ENCODE peak calls at places on chromosomes 7 and 10, in four cellular contexts. One of them, this sample, is unnamed.

GRCh38 chr7:91866599-91867148 is 13.8 kb downstream of the MTERF1 start:
- DNase-seq in BE2C: no peak
- DNase-seq in OCI-LY7: no peak
- DNase-seq in natural killer cell: no peak
- DNase-seq in this sample: no peak

GRCh38 chr10:126459878-126460481 is 71.7 kb upstream of the ADAM12 start:
- DNase-seq in BE2C: no peak
- DNase-seq in OCI-LY7: no peak
- DNase-seq in natural killer cell: no peak
- DNase-seq in this sample: no peak

GRCh38 chr10:114856544-114857287 is 35.1 kb downstream of the FHIP2A start:
- DNase-seq in BE2C: no peak
- DNase-seq in OCI-LY7: no peak
- DNase-seq in natural killer cell: no peak
- DNase-seq in this sample: no peak

GRCh38 chr7:46468753-46469356 is 547.8 kb upstream of the IGFBP3 start:
- DNase-seq in BE2C: peak
- DNase-seq in OCI-LY7: peak
- DNase-seq in natural killer cell: no peak
- DNase-seq in this sample: no peak

GRCh38 chr10:44978570-44979280 is at the start of gene DEPP1:
- DNase-seq in BE2C: peak
- DNase-seq in OCI-LY7: no peak
- DNase-seq in natural killer cell: no peak
- DNase-seq in this sample: peak

GRCh38 chr7:127512587-127512986 is 72.8 kb downstream of the GCC1 start:
- DNase-seq in BE2C: no peak
- DNase-seq in OCI-LY7: no peak
- DNase-seq in natural killer cell: no peak
- DNase-seq in this sample: no peak

GRCh38 chr7:22443370-22444180 is 56.4 kb downstream of the STEAP1B start:
- DNase-seq in BE2C: no peak
- DNase-seq in OCI-LY7: no peak
- DNase-seq in natural killer cell: no peak
- DNase-seq in this sample: no peak

GRCh38 chr10:6729071-6729773 is 149.1 kb upstream of the PRKCQ start:
- DNase-seq in BE2C: no peak
- DNase-seq in OCI-LY7: no peak
- DNase-seq in natural killer cell: no peak
- DNase-seq in this sample: no peak

GRCh38 chr7:6576024-6576866 is 1.0 kb upstream of the ZDHHC4 start:
- DNase-seq in BE2C: peak
- DNase-seq in OCI-LY7: no peak
- DNase-seq in natural killer cell: no peak
- DNase-seq in this sample: no peak

GRCh38 chr7:129530881-129531391 is 28.6 kb downstream of the SMKR1 start:
- DNase-seq in BE2C: no peak
- DNase-seq in OCI-LY7: no peak
- DNase-seq in natural killer cell: no peak
- DNase-seq in this sample: no peak

GRCh38 chr7:80095545-80095944 is 39.1 kb upstream of the GNAI1 start:
- DNase-seq in BE2C: no peak
- DNase-seq in OCI-LY7: no peak
- DNase-seq in natural killer cell: no peak
- DNase-seq in this sample: no peak
- TF ChIP-seq CTCF in BE2C: peak
- TF ChIP-seq CTCF in OCI-LY7: peak
- TF ChIP-seq CTCF in natural killer cell: no peak
- TF ChIP-seq CTCF in this sample: peak

GRCh38 chr7:37557810-37558209 is 109.1 kb upstream of the ELMO1 start:
- DNase-seq in BE2C: no peak
- DNase-seq in OCI-LY7: no peak
- DNase-seq in natural killer cell: no peak
- DNase-seq in this sample: no peak

DNA sequence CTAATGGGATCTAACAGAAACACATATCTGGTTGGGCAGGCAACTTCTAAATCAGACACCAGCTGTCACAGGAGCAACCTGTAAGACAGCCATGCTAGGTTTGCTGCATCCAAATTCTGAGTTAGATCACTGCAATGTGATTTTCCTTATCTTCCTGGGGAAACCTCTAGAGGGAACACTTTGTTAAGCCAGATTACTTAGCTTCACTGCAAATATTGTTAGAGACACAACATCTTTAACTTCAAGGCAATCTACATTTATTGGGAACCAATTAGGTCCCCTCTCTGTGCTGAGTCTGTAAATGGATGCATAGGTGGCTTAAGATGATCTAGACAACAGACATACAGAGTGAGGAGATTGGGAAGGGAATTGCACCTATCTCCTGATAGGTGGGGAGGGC is 109.7 kb upstream of the ELMO1 start:
- DNase-seq in BE2C: no peak
- DNase-seq in OCI-LY7: no peak
- DNase-seq in natural killer cell: no peak
- DNase-seq in this sample: no peak
- TF ChIP-seq CTCF in BE2C: no peak
- TF ChIP-seq CTCF in OCI-LY7: no peak
- TF ChIP-seq CTCF in natural killer cell: no peak
- TF ChIP-seq CTCF in this sample: no peak

DNA sequence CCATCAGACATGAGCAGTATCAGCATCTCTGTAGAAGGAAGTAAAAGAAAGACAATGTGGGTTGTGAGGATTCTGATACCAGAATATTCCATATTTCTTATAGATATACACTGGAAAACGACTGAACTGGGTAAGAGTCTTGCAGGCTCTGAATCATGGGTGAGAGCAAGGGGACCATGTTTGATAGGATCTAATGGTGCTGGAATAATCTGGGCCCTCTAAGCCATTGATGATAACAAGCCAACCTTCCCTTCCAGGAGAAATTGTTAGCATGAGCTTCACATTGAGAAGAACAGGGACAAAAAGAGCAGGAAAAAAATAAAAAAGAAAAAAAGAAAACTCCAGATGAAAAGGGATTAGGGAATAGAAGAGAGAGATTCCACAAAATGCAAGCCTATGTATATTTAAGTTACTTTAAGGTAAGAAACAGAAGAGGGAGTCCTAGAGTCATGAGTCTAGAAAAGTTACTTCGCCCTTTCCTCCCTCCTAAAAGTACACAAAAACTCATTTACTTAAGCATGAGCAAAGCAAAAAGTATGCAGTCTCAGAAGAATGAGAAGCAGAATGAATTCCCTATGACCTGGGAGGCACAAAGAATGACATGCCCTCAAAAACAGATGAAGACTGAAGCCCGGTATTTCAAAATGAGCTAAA is 181.9 kb downstream of the TMEM26 start:
- DNase-seq in BE2C: no peak
- DNase-seq in OCI-LY7: no peak
- DNase-seq in natural killer cell: no peak
- DNase-seq in this sample: no peak
- TF ChIP-seq CTCF in BE2C: no peak
- TF ChIP-seq CTCF in OCI-LY7: no peak
- TF ChIP-seq CTCF in natural killer cell: no peak
- TF ChIP-seq CTCF in this sample: no peak

GRCh38 chr10:98446656-98447221 is at the start of gene HPS1:
- DNase-seq in BE2C: no peak
- DNase-seq in OCI-LY7: peak
- DNase-seq in natural killer cell: peak
- DNase-seq in this sample: peak
- TF ChIP-seq CTCF in BE2C: no peak
- TF ChIP-seq CTCF in OCI-LY7: peak
- TF ChIP-seq CTCF in natural killer cell: no peak
- TF ChIP-seq CTCF in this sample: no peak

GRCh38 chr7:149071641-149072437 is 18.7 kb downstream of the ZNF786 start:
- DNase-seq in BE2C: peak
- DNase-seq in OCI-LY7: no peak
- DNase-seq in natural killer cell: no peak
- DNase-seq in this sample: peak
- TF ChIP-seq CTCF in BE2C: peak
- TF ChIP-seq CTCF in OCI-LY7: no peak
- TF ChIP-seq CTCF in natural killer cell: no peak
- TF ChIP-seq CTCF in this sample: peak

DNA sequence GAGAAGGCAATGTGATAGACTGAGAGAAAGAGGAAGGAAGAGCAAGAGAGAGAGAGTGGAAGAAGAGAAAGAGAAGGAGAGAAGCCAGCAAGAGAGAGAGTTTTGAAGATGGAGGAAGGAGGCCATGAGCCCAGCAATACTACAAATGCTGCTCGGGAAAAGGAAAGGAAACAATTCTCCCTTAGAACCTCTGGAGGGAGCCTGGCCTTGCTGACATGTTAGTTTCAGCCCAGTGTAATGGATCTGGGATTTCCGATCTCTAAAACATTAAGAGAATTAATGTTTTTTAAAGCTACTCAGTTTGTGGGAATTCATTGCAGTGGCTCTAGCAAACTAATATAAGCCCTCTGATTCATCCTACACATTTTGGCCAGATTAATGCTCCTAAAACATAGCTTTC is 206.8 kb upstream of the MTPN start:
- DNase-seq in BE2C: peak
- DNase-seq in OCI-LY7: no peak
- DNase-seq in natural killer cell: no peak
- DNase-seq in this sample: no peak
- TF ChIP-seq CTCF in BE2C: peak
- TF ChIP-seq CTCF in OCI-LY7: no peak
- TF ChIP-seq CTCF in natural killer cell: no peak
- TF ChIP-seq CTCF in this sample: no peak

GRCh38 chr10:11573497-11573896 is 38.0 kb downstream of the USP6NL start:
- DNase-seq in BE2C: no peak
- DNase-seq in OCI-LY7: peak
- DNase-seq in natural killer cell: no peak
- DNase-seq in this sample: no peak
- TF ChIP-seq CTCF in BE2C: no peak
- TF ChIP-seq CTCF in OCI-LY7: no peak
- TF ChIP-seq CTCF in natural killer cell: no peak
- TF ChIP-seq CTCF in this sample: no peak

GRCh38 chr7:151122276-151122675 is 36.0 kb downstream of the AGAP3 start:
- DNase-seq in BE2C: no peak
- DNase-seq in OCI-LY7: no peak
- DNase-seq in natural killer cell: no peak
- DNase-seq in this sample: no peak
- TF ChIP-seq CTCF in BE2C: no peak
- TF ChIP-seq CTCF in OCI-LY7: no peak
- TF ChIP-seq CTCF in natural killer cell: no peak
- TF ChIP-seq CTCF in this sample: no peak